ENCODE peak calls at places on chromosomes 13 and 19, in nine cellular contexts. One of them, this sample, is unnamed.

GRCh38 chr13:48741377-48741776 is 87.6 kb downstream of the CYSLTR2 start:
- DNase-seq in SK-N-DZ: peak
- DNase-seq in psoas muscle: no peak
- DNase-seq in CD8-positive, alpha-beta memory T cell: no peak
- DNase-seq in germinal center: no peak
- DNase-seq in stimulated activated CD8-positive, alpha-beta memory T cell treated with anti-CD3 and anti-CD28 coated beads, Interleukin-15, amount 100 ng/mL, for 4 hours: no peak
- DNase-seq in T-helper 9 cell: no peak
- DNase-seq in nephron progenitor cell: no peak
- DNase-seq in mesenchymal stem cell: peak
- DNase-seq in this sample: peak

GRCh38 chr19:35143818-35144217 is 763 bp downstream of the FXYD7 start:
- DNase-seq in SK-N-DZ: no peak
- DNase-seq in psoas muscle: no peak
- DNase-seq in CD8-positive, alpha-beta memory T cell: no peak
- DNase-seq in germinal center: no peak
- DNase-seq in stimulated activated CD8-positive, alpha-beta memory T cell treated with anti-CD3 and anti-CD28 coated beads, Interleukin-15, amount 100 ng/mL, for 4 hours: no peak
- DNase-seq in T-helper 9 cell: no peak
- DNase-seq in nephron progenitor cell: no peak
- DNase-seq in mesenchymal stem cell: no peak
- DNase-seq in this sample: no peak

GRCh38 chr13:98483636-98484288 is 93.1 kb downstream of the STK24 start:
- DNase-seq in SK-N-DZ: no peak
- DNase-seq in psoas muscle: no peak
- DNase-seq in CD8-positive, alpha-beta memory T cell: no peak
- DNase-seq in germinal center: no peak
- DNase-seq in stimulated activated CD8-positive, alpha-beta memory T cell treated with anti-CD3 and anti-CD28 coated beads, Interleukin-15, amount 100 ng/mL, for 4 hours: no peak
- DNase-seq in T-helper 9 cell: no peak
- DNase-seq in nephron progenitor cell: no peak
- DNase-seq in mesenchymal stem cell: peak
- DNase-seq in this sample: no peak

GRCh38 chr19:29655648-29656335 is 9.5 kb upstream of the PLEKHF1 start:
- DNase-seq in SK-N-DZ: no peak
- DNase-seq in psoas muscle: no peak
- DNase-seq in CD8-positive, alpha-beta memory T cell: no peak
- DNase-seq in germinal center: no peak
- DNase-seq in stimulated activated CD8-positive, alpha-beta memory T cell treated with anti-CD3 and anti-CD28 coated beads, Interleukin-15, amount 100 ng/mL, for 4 hours: no peak
- DNase-seq in T-helper 9 cell: no peak
- DNase-seq in nephron progenitor cell: no peak
- DNase-seq in mesenchymal stem cell: no peak
- DNase-seq in this sample: no peak

GRCh38 chr19:42281175-42282035 is 12.4 kb downstream of the CIC start:
- DNase-seq in SK-N-DZ: no peak
- DNase-seq in psoas muscle: peak
- DNase-seq in CD8-positive, alpha-beta memory T cell: no peak
- DNase-seq in germinal center: peak
- DNase-seq in stimulated activated CD8-positive, alpha-beta memory T cell treated with anti-CD3 and anti-CD28 coated beads, Interleukin-15, amount 100 ng/mL, for 4 hours: no peak
- DNase-seq in T-helper 9 cell: no peak
- DNase-seq in nephron progenitor cell: no peak
- DNase-seq in mesenchymal stem cell: peak
- DNase-seq in this sample: no peak

GRCh38 chr13:53445682-53446081 is 417.1 kb downstream of the OLFM4 start:
- DNase-seq in SK-N-DZ: no peak
- DNase-seq in psoas muscle: no peak
- DNase-seq in CD8-positive, alpha-beta memory T cell: no peak
- DNase-seq in germinal center: no peak
- DNase-seq in stimulated activated CD8-positive, alpha-beta memory T cell treated with anti-CD3 and anti-CD28 coated beads, Interleukin-15, amount 100 ng/mL, for 4 hours: no peak
- DNase-seq in T-helper 9 cell: no peak
- DNase-seq in nephron progenitor cell: no peak
- DNase-seq in mesenchymal stem cell: no peak
- DNase-seq in this sample: no peak

GRCh38 chr13:37646531-37646930 is 48.0 kb upstream of the POSTN start:
- DNase-seq in SK-N-DZ: no peak
- DNase-seq in psoas muscle: no peak
- DNase-seq in CD8-positive, alpha-beta memory T cell: no peak
- DNase-seq in germinal center: no peak
- DNase-seq in stimulated activated CD8-positive, alpha-beta memory T cell treated with anti-CD3 and anti-CD28 coated beads, Interleukin-15, amount 100 ng/mL, for 4 hours: no peak
- DNase-seq in T-helper 9 cell: no peak
- DNase-seq in nephron progenitor cell: no peak
- DNase-seq in mesenchymal stem cell: no peak
- DNase-seq in this sample: no peak

GRCh38 chr13:20512042-20512683 is 13.5 kb downstream of the CRYL1 start:
- DNase-seq in SK-N-DZ: no peak
- DNase-seq in psoas muscle: no peak
- DNase-seq in CD8-positive, alpha-beta memory T cell: no peak
- DNase-seq in germinal center: no peak
- DNase-seq in stimulated activated CD8-positive, alpha-beta memory T cell treated with anti-CD3 and anti-CD28 coated beads, Interleukin-15, amount 100 ng/mL, for 4 hours: no peak
- DNase-seq in T-helper 9 cell: no peak
- DNase-seq in nephron progenitor cell: peak
- DNase-seq in mesenchymal stem cell: no peak
- DNase-seq in this sample: peak

GRCh38 chr19:27974082-27974513 is 1238.9 kb downstream of the UQCRFS1 start:
- DNase-seq in SK-N-DZ: no peak
- DNase-seq in psoas muscle: no peak
- DNase-seq in CD8-positive, alpha-beta memory T cell: no peak
- DNase-seq in germinal center: no peak
- DNase-seq in stimulated activated CD8-positive, alpha-beta memory T cell treated with anti-CD3 and anti-CD28 coated beads, Interleukin-15, amount 100 ng/mL, for 4 hours: no peak
- DNase-seq in T-helper 9 cell: no peak
- DNase-seq in nephron progenitor cell: peak
- DNase-seq in mesenchymal stem cell: no peak
- DNase-seq in this sample: peak

GRCh38 chr13:109593230-109593629 is 193.2 kb downstream of the IRS2 start:
- DNase-seq in SK-N-DZ: no peak
- DNase-seq in psoas muscle: no peak
- DNase-seq in CD8-positive, alpha-beta memory T cell: no peak
- DNase-seq in germinal center: no peak
- DNase-seq in stimulated activated CD8-positive, alpha-beta memory T cell treated with anti-CD3 and anti-CD28 coated beads, Interleukin-15, amount 100 ng/mL, for 4 hours: no peak
- DNase-seq in T-helper 9 cell: no peak
- DNase-seq in nephron progenitor cell: no peak
- DNase-seq in mesenchymal stem cell: no peak
- DNase-seq in this sample: no peak

GRCh38 chr13:77387607-77388200 is 60.8 kb upstream of the MYCBP2 start:
- DNase-seq in SK-N-DZ: no peak
- DNase-seq in psoas muscle: no peak
- DNase-seq in CD8-positive, alpha-beta memory T cell: no peak
- DNase-seq in germinal center: no peak
- DNase-seq in stimulated activated CD8-positive, alpha-beta memory T cell treated with anti-CD3 and anti-CD28 coated beads, Interleukin-15, amount 100 ng/mL, for 4 hours: no peak
- DNase-seq in T-helper 9 cell: no peak
- DNase-seq in nephron progenitor cell: no peak
- DNase-seq in mesenchymal stem cell: no peak
- DNase-seq in this sample: no peak

GRCh38 chr13:112685856-112686255 is 4.0 kb upstream of the ATP11A start:
- DNase-seq in SK-N-DZ: no peak
- DNase-seq in psoas muscle: no peak
- DNase-seq in CD8-positive, alpha-beta memory T cell: no peak
- DNase-seq in germinal center: no peak
- DNase-seq in stimulated activated CD8-positive, alpha-beta memory T cell treated with anti-CD3 and anti-CD28 coated beads, Interleukin-15, amount 100 ng/mL, for 4 hours: no peak
- DNase-seq in T-helper 9 cell: no peak
- DNase-seq in nephron progenitor cell: no peak
- DNase-seq in mesenchymal stem cell: no peak
- DNase-seq in this sample: no peak

GRCh38 chr13:48853381-48854102 is 122.2 kb upstream of the FNDC3A start:
- DNase-seq in SK-N-DZ: no peak
- DNase-seq in psoas muscle: no peak
- DNase-seq in CD8-positive, alpha-beta memory T cell: no peak
- DNase-seq in germinal center: no peak
- DNase-seq in stimulated activated CD8-positive, alpha-beta memory T cell treated with anti-CD3 and anti-CD28 coated beads, Interleukin-15, amount 100 ng/mL, for 4 hours: no peak
- DNase-seq in T-helper 9 cell: no peak
- DNase-seq in nephron progenitor cell: no peak
- DNase-seq in mesenchymal stem cell: peak
- DNase-seq in this sample: no peak